ENCODE peak calls at places on chromosomes 7 and 10, in four cellular contexts. M, Q, P and X are unnamed samples.

GRCh38 chr10:83765711-83766110 is 373.6 kb upstream of the GHITM start:
- DNase-seq in M (no peak), Q (no peak), P (no peak), X (no peak)

GRCh38 chr7:12692479-12693259 is 5.2 kb downstream of the ARL4A start:
- DNase-seq in M (no peak), Q (no peak), P (no peak), X (no peak)

GRCh38 chr10:114305521-114305925 is 66.5 kb downstream of the VWA2 start:
- DNase-seq in M (no peak), Q (no peak), P (no peak), X (no peak)

GRCh38 chr7:133053321-133053891 is 28.5 kb downstream of the CHCHD3 start:
- DNase-seq in M (no peak), Q (no peak), P (no peak), X (no peak)

GRCh38 chr10:97025613-97026242 is 160.0 kb downstream of the SLIT1 start:
- DNase-seq in M (peak; percentile 50), Q (no peak), P (peak; percentile 31), X (peak; percentile 56)

GRCh38 chr10:114042895-114043531 is 653 bp upstream of the ADRB1 start:
- DNase-seq in M (no peak), Q (no peak), P (no peak), X (peak; percentile 22)

GRCh38 chr10:77007836-77008235 is 629.8 kb downstream of the KCNMA1 start:
- DNase-seq in M (no peak), Q (no peak), P (no peak), X (no peak)

GRCh38 chr10:12559578-12560178 is 210.3 kb downstream of the CAMK1D start:
- DNase-seq in M (no peak), Q (no peak), P (no peak), X (no peak)

GRCh38 chr10:75493464-75493863 is 62.0 kb downstream of the LRMDA start:
- DNase-seq in M (no peak), Q (no peak), P (no peak), X (no peak)

GRCh38 chr7:120421151-120421651 is 148.2 kb downstream of the KCND2 start:
- DNase-seq in M (no peak), Q (no peak), P (peak; percentile 91), X (no peak)

GRCh38 chr10:87915989-87916388 is 52.6 kb downstream of the PTEN start:
- DNase-seq in M (no peak), Q (no peak), P (no peak), X (no peak)

GRCh38 chr7:26105206-26105605 is 46.8 kb upstream of the NFE2L3 start:
- DNase-seq in M (no peak), Q (no peak), P (no peak), X (no peak)

GRCh38 chr7:67618569-67619543 is 622.2 kb downstream of the TYW1 start:
- DNase-seq in M (no peak), Q (peak; percentile 13), P (no peak), X (peak; percentile 55)

GRCh38 chr10:21514101-21514807 is 11.2 kb downstream of the SKIDA1 start:
- DNase-seq in M (no peak), Q (no peak), P (no peak), X (no peak)

GRCh38 chr7:83362786-83363185 is 200.1 kb upstream of the PCLO start:
- DNase-seq in M (no peak), Q (no peak), P (no peak), X (no peak)

GRCh38 chr10:110306452-110306768 is 1.7 kb upstream of the SMNDC1 start:
- DNase-seq in M (no peak), Q (no peak), P (no peak), X (no peak)

GRCh38 chr10:126476256-126476655 is 88.0 kb upstream of the ADAM12 start:
- DNase-seq in M (no peak), Q (no peak), P (no peak), X (no peak)

GRCh38 chr7:18400726-18401125 is 94.8 kb upstream of the HDAC9 start:
- DNase-seq in M (no peak), Q (no peak), P (no peak), X (no peak)

GRCh38 chr7:43873300-43873699 is 4.0 kb upstream of the MRPS24 start:
- DNase-seq in M (no peak), Q (no peak), P (no peak), X (no peak)

GRCh38 chr7:144529269-144529926 is 125.9 kb upstream of the NOBOX start:
- DNase-seq in M (no peak), Q (no peak), P (peak; percentile 45), X (no peak)

GRCh38 chr10:91194497-91195179 is 25.8 kb upstream of the PCGF5 start:
- DNase-seq in M (no peak), Q (no peak), P (no peak), X (no peak)

GRCh38 chr7:28407643-28408042 is 4.7 kb upstream of the CREB5 start:
- DNase-seq in M (no peak), Q (no peak), P (no peak), X (no peak)

GRCh38 chr10:128044186-128044585 is 82.0 kb downstream of the MKI67 start:
- DNase-seq in M (no peak), Q (no peak), P (no peak), X (no peak)

GRCh38 chr7:100433276-100433591 is 3.1 kb downstream of the PPP1R35 start:
- DNase-seq in M (no peak), Q (no peak), P (no peak), X (no peak)

GRCh38 chr7:151086802-151087246 is 549 bp downstream of the AGAP3 start:
- DNase-seq in M (no peak), Q (no peak), P (no peak), X (no peak)

GRCh38 chr10:60377955-60378354 is 11.7 kb downstream of the ANK3 start:
- DNase-seq in M (no peak), Q (no peak), P (no peak), X (no peak)
- TF ChIP-seq YY1 in M (no peak), Q (no peak), P (no peak), X (no peak)

DNA sequence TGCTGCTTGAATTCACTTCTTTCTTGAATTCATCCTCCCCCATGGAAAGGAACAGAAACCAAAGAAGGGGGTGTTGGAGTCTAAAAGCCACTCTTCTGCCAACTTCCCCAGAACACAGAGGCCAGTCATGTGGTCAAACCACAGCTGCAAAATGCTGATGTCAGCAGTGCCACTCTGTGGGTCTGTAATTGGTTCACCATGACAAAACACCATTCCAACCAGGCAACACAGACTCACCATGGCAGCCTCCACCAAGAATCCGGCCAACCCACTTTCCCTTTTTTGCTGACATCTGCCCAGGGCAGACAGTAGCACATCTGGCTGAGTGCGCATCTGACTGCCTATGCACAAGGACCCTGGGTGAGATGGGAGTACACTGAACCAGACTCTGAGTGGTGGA is 16.8 kb downstream of the OSBPL3 start:
- DNase-seq in M (no peak), Q (no peak), P (peak; percentile 88), X (no peak)
- TF ChIP-seq SUZ12 in M (no peak), Q (no peak), P (no peak), X (no peak)

GRCh38 chr10:5583525-5584175 is 58.9 kb downstream of the CALML3 start:
- DNase-seq in M (no peak), Q (no peak), P (peak; percentile 37), X (peak; percentile 39)
- TF ChIP-seq YY1 in M (no peak), Q (no peak), P (no peak), X (no peak)

GRCh38 chr7:102979670-102980069 is 66.9 kb downstream of the LRRC17 start:
- DNase-seq in M (no peak), Q (no peak), P (no peak), X (no peak)

GRCh38 chr7:102981451-102981850 is 68.7 kb downstream of the LRRC17 start:
- DNase-seq in M (no peak), Q (no peak), P (no peak), X (no peak)

GRCh38 chr7:102975854-102976253 is 63.1 kb downstream of the LRRC17 start:
- DNase-seq in M (no peak), Q (no peak), P (no peak), X (no peak)

GRCh38 chr7:102976493-102976892 is 63.7 kb downstream of the LRRC17 start:
- DNase-seq in M (no peak), Q (no peak), P (no peak), X (no peak)

DNA sequence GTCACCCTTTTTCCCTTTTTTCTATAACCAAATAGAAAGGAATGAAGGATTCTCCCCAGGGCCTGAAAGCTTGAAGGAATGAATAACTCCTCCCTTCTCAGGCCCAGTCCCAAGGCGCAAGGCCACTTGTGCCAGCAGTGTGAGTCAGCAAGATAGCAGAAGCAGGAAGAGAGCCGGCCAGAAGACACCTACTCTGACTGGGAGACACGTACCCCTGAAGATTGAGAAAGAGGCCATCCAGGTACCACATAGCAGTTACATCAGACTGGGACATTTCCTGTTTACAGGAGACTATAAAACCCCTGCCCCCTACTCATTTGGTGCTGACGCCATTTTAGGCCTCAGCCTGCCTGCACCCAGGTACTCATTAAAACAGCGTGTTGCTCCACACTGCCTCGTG is 65.5 kb downstream of the LRRC17 start:
- DNase-seq in M (no peak), Q (no peak), P (no peak), X (no peak)
- TF ChIP-seq SUZ12 in M (no peak), Q (no peak), P (no peak), X (no peak)

DNA sequence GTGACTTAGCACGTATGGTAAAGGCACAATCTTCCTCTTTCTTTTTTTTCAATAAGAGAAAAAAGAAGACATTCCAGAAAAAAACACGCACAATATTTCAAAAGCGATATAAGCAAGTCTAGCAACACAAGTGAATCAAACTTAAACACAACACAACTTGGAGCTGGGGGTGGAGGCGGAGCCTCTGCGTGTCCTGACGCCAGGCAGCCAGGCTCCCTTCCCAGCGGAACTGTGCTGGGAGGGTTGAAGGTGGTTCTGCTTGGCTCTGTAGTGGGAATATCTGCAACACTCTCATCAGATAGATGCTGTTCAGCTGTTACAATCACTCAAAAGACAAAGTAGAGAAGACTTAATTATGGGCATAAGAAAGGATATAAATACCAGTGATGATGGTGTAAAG is 211.4 kb downstream of the WDR37 start:
- DNase-seq in M (no peak), Q (no peak), P (no peak), X (no peak)
- TF ChIP-seq YY1 in M (no peak), Q (no peak), P (no peak), X (no peak)

DNA sequence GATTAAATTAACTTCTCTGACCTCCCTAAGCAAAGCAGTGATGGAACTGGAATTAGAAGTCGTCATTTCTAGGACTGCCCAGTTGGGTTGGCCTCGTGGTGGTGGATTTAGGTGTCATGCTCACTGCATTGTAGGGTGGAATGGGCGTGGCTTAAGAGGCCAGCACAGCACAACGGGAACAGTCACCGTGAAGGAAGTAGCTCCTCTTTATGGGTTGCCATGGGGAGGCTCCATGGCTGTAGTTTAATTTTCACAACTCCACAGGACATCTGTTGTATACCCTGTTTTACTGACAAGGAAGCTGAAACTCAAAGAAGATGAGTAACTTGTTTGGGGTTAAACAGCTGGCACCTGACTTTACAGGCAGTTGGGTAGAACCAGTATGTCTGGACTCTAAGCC is 208.3 kb downstream of the CELF2 start:
- DNase-seq in M (no peak), Q (no peak), P (no peak), X (no peak)
- TF ChIP-seq SUZ12 in M (no peak), Q (no peak), P (no peak), X (no peak)

GRCh38 chr10:59536576-59537014 is 173.1 kb downstream of the SLC16A9 start:
- DNase-seq in M (no peak), Q (no peak), P (no peak), X (no peak)

GRCh38 chr10:59537451-59537850 is 172.2 kb downstream of the SLC16A9 start:
- DNase-seq in M (no peak), Q (no peak), P (no peak), X (no peak)

GRCh38 chr10:59538623-59539022 is 171.0 kb downstream of the SLC16A9 start:
- DNase-seq in M (no peak), Q (no peak), P (no peak), X (no peak)

GRCh38 chr10:59536151-59536550 is 173.5 kb downstream of the SLC16A9 start:
- DNase-seq in M (no peak), Q (no peak), P (no peak), X (no peak)
- TF ChIP-seq YY1 in M (no peak), Q (no peak), P (no peak), X (no peak)

GRCh38 chr7:4797858-4798705 is 22.7 kb downstream of the AP5Z1 start:
- DNase-seq in M (peak; percentile 31), Q (no peak), P (no peak), X (peak; percentile 54)
- TF ChIP-seq SUZ12 in M (no peak), Q (no peak), P (no peak), X (no peak)